ENCODE peak calls at places on chromosome 2, in five cellular contexts. One of them, this sample, is unnamed. For H3K9me2, the result is how much of the 10 kb centered on the place peaks cover.

GRCh38 chr2:156959481-156959880 is 298.0 kb upstream of the GALNT5 start:
- DNase-seq in PC-3: no peak
- DNase-seq in hepatocyte: no peak
- DNase-seq in GM23338: no peak
- DNase-seq in HCT116: no peak
- DNase-seq in this sample: no peak

GRCh38 chr2:9258501-9258900 is 51.9 kb downstream of the ASAP2 start:
- DNase-seq in PC-3: no peak
- DNase-seq in hepatocyte: no peak
- DNase-seq in GM23338: no peak
- DNase-seq in HCT116: no peak
- DNase-seq in this sample: no peak

GRCh38 chr2:154623819-154624218 is 74.7 kb upstream of the KCNJ3 start:
- DNase-seq in PC-3: peak
- DNase-seq in hepatocyte: peak
- DNase-seq in GM23338: peak
- DNase-seq in HCT116: peak
- DNase-seq in this sample: peak

GRCh38 chr2:185667452-185667851 is 71.2 kb upstream of the FSIP2 start:
- DNase-seq in PC-3: no peak
- DNase-seq in hepatocyte: no peak
- DNase-seq in GM23338: no peak
- DNase-seq in HCT116: no peak
- DNase-seq in this sample: no peak

GRCh38 chr2:37324536-37324785 is 172 bp downstream of the PRKD3 start:
- DNase-seq in PC-3: no peak
- DNase-seq in hepatocyte: peak
- DNase-seq in GM23338: no peak
- DNase-seq in HCT116: no peak
- DNase-seq in this sample: peak

GRCh38 chr2:133518646-133519344 is 49.5 kb downstream of the NCKAP5 start:
- DNase-seq in PC-3: peak
- DNase-seq in hepatocyte: no peak
- DNase-seq in GM23338: no peak
- DNase-seq in HCT116: no peak
- DNase-seq in this sample: no peak

GRCh38 chr2:26536371-26537068 is 58.6 kb upstream of the OTOF start:
- DNase-seq in PC-3: no peak
- DNase-seq in hepatocyte: no peak
- DNase-seq in GM23338: no peak
- DNase-seq in HCT116: no peak
- DNase-seq in this sample: no peak

GRCh38 chr2:148754864-148755263 is 110.3 kb downstream of the EPC2 start:
- DNase-seq in PC-3: no peak
- DNase-seq in hepatocyte: no peak
- DNase-seq in GM23338: no peak
- DNase-seq in HCT116: no peak
- DNase-seq in this sample: no peak

GRCh38 chr2:231364961-231365810 is 30.3 kb upstream of the B3GNT7 start:
- DNase-seq in PC-3: peak
- DNase-seq in hepatocyte: peak
- DNase-seq in GM23338: no peak
- DNase-seq in HCT116: no peak
- DNase-seq in this sample: peak

GRCh38 chr2:3034396-3034795 is 343.2 kb downstream of the EIPR1 start:
- DNase-seq in PC-3: no peak
- DNase-seq in hepatocyte: no peak
- DNase-seq in GM23338: no peak
- DNase-seq in HCT116: no peak
- DNase-seq in this sample: no peak

GRCh38 chr2:240319221-240319854 is 116.1 kb upstream of the GPC1 start:
- DNase-seq in PC-3: no peak
- DNase-seq in hepatocyte: no peak
- DNase-seq in GM23338: no peak
- DNase-seq in HCT116: no peak
- DNase-seq in this sample: no peak

GRCh38 chr2:12059616-12060441 is 313.4 kb downstream of the LPIN1 start:
- DNase-seq in PC-3: peak
- DNase-seq in hepatocyte: no peak
- DNase-seq in GM23338: no peak
- DNase-seq in HCT116: no peak
- DNase-seq in this sample: no peak

GRCh38 chr2:152134488-152135280 is 35.8 kb upstream of the CACNB4 start:
- DNase-seq in PC-3: no peak
- DNase-seq in hepatocyte: peak
- DNase-seq in GM23338: peak
- DNase-seq in HCT116: no peak
- DNase-seq in this sample: no peak

GRCh38 chr2:170937980-170938379 is 8.9 kb downstream of the GORASP2 start:
- DNase-seq in PC-3: no peak
- DNase-seq in hepatocyte: no peak
- DNase-seq in GM23338: no peak
- DNase-seq in HCT116: no peak
- DNase-seq in this sample: no peak

GRCh38 chr2:75035444-75036353 is 77.3 kb downstream of the POLE4 start:
- DNase-seq in PC-3: no peak
- DNase-seq in hepatocyte: no peak
- DNase-seq in GM23338: no peak
- DNase-seq in HCT116: no peak
- DNase-seq in this sample: no peak

GRCh38 chr2:171794918-171795317 is 99.1 kb downstream of the SLC25A12 start:
- DNase-seq in PC-3: no peak
- DNase-seq in hepatocyte: no peak
- DNase-seq in GM23338: peak
- DNase-seq in HCT116: no peak
- DNase-seq in this sample: no peak

GRCh38 chr2:86774862-86775261 is 15.9 kb downstream of the CD8A start:
- DNase-seq in PC-3: no peak
- DNase-seq in hepatocyte: no peak
- DNase-seq in GM23338: no peak
- DNase-seq in HCT116: no peak
- DNase-seq in this sample: no peak

GRCh38 chr2:37795938-37796337 is 124.5 kb upstream of the CDC42EP3 start:
- DNase-seq in PC-3: no peak
- DNase-seq in hepatocyte: no peak
- DNase-seq in GM23338: no peak
- DNase-seq in HCT116: no peak
- DNase-seq in this sample: no peak

GRCh38 chr2:230691005-230691647 is 21.5 kb upstream of the CAB39 start:
- DNase-seq in PC-3: peak
- DNase-seq in hepatocyte: peak
- DNase-seq in GM23338: peak
- DNase-seq in HCT116: peak
- DNase-seq in this sample: no peak

GRCh38 chr2:196440413-196440812 is 199.1 kb upstream of the CCDC150 start:
- DNase-seq in PC-3: no peak
- DNase-seq in hepatocyte: no peak
- DNase-seq in GM23338: no peak
- DNase-seq in HCT116: no peak
- DNase-seq in this sample: no peak

GRCh38 chr2:74735544-74735943 is 81.5 kb downstream of the SEMA4F start:
- DNase-seq in PC-3: peak
- DNase-seq in hepatocyte: no peak
- DNase-seq in GM23338: peak
- DNase-seq in HCT116: no peak
- DNase-seq in this sample: no peak

GRCh38 chr2:233422050-233422639 is 67.9 kb downstream of the DGKD start:
- DNase-seq in PC-3: peak
- DNase-seq in hepatocyte: peak
- DNase-seq in GM23338: no peak
- DNase-seq in HCT116: no peak
- DNase-seq in this sample: peak

GRCh38 chr2:144083211-144083610 is 436.7 kb downstream of the ZEB2 start:
- DNase-seq in PC-3: peak
- DNase-seq in hepatocyte: no peak
- DNase-seq in GM23338: no peak
- DNase-seq in HCT116: no peak
- DNase-seq in this sample: no peak

GRCh38 chr2:241136191-241136590 is 13.1 kb downstream of the PASK start:
- DNase-seq in PC-3: no peak
- DNase-seq in hepatocyte: no peak
- DNase-seq in GM23338: no peak
- DNase-seq in HCT116: no peak
- DNase-seq in this sample: no peak

GRCh38 chr2:179263460-179264237 is 983 bp downstream of the SESTD1 start:
- DNase-seq in PC-3: peak
- DNase-seq in hepatocyte: peak
- DNase-seq in GM23338: peak
- DNase-seq in HCT116: no peak
- DNase-seq in this sample: peak

GRCh38 chr2:224611938-224612337 is 26.8 kb upstream of the CUL3 start:
- DNase-seq in PC-3: peak
- DNase-seq in hepatocyte: no peak
- DNase-seq in GM23338: peak
- DNase-seq in HCT116: no peak
- DNase-seq in this sample: peak

GRCh38 chr2:28400921-28401320 is 8.3 kb downstream of the FOSL2 start:
- DNase-seq in PC-3: no peak
- DNase-seq in hepatocyte: no peak
- DNase-seq in GM23338: no peak
- DNase-seq in HCT116: no peak
- DNase-seq in this sample: no peak

GRCh38 chr2:95275151-95275515 is 884 bp downstream of the PROM2 start:
- DNase-seq in PC-3: no peak
- DNase-seq in hepatocyte: no peak
- DNase-seq in GM23338: no peak
- DNase-seq in HCT116: no peak
- DNase-seq in this sample: no peak

GRCh38 chr2:95272781-95273180 is 1.5 kb upstream of the PROM2 start:
- DNase-seq in PC-3: no peak
- DNase-seq in hepatocyte: no peak
- DNase-seq in GM23338: no peak
- DNase-seq in HCT116: no peak
- DNase-seq in this sample: no peak

GRCh38 chr2:95275601-95276243 is 1.5 kb downstream of the PROM2 start:
- DNase-seq in PC-3: peak
- DNase-seq in hepatocyte: no peak
- DNase-seq in GM23338: no peak
- DNase-seq in HCT116: no peak
- DNase-seq in this sample: no peak

GRCh38 chr2:95273911-95274290 is 348 bp upstream of the PROM2 start:
- DNase-seq in PC-3: no peak
- DNase-seq in hepatocyte: no peak
- DNase-seq in GM23338: no peak
- DNase-seq in HCT116: no peak
- DNase-seq in this sample: no peak

DNA sequence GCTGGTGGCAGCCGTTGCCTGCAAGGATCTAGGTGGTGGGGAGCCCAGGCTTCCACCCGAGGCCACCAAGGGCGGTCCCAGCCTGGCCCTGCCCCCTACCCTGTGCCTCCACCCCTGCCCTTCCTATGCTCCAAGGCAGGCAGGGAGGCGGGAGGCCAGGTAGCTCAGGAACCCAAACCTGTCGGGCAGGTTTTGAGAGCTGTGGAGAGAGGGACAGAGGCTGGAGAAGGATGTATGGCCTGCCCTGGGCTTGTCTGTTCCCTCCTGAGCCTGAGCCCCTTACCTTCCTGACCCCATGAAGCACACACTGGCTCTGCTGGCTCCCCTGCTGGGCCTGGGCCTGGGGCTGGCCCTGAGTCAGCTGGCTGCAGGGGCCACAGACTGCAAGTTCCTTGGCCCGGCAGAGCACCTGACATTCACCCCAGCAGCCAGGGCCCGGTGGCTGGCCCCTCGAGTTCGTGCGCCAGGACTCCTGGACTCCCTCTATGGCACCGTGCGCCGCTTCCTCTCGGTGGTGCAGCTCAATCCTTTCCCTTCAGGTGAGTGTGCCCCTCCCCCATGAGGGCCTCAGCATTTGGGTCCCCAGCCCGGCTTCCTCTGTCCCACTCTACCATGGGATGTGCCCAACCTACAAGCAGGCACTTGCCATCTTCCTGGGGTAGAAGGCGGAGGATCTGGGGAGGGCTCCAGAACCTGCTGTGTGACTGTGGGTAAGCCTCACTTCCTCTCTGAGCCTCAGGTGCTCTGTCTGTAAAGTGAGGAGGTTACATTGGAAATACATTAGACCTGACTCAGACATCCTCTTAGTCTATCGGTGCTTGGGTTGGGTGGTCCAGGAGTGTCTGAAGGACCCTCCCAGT is at the start of gene PROM2:
- DNase-seq in PC-3: peak
- DNase-seq in hepatocyte: peak
- DNase-seq in GM23338: peak
- DNase-seq in HCT116: peak
- DNase-seq in this sample: no peak
- TF ChIP-seq EZH2phosphoT487 in PC-3: no peak
- TF ChIP-seq EZH2phosphoT487 in hepatocyte: no peak
- TF ChIP-seq EZH2phosphoT487 in GM23338: no peak
- TF ChIP-seq EZH2phosphoT487 in HCT116: no peak
- TF ChIP-seq EZH2phosphoT487 in this sample: no peak

GRCh38 chr2:186718122-186718521 is 24.3 kb downstream of the FAM171B start:
- DNase-seq in PC-3: no peak
- DNase-seq in hepatocyte: no peak
- DNase-seq in GM23338: no peak
- DNase-seq in HCT116: no peak
- DNase-seq in this sample: no peak
- H3K9me2 ChIP-seq in PC-3: under half
- H3K9me2 ChIP-seq in hepatocyte: under half
- H3K9me2 ChIP-seq in GM23338: under half
- H3K9me2 ChIP-seq in HCT116: under half
- H3K9me2 ChIP-seq in this sample: under half

GRCh38 chr2:165016772-165017411 is 61.6 kb upstream of the SLC38A11 start:
- DNase-seq in PC-3: peak
- DNase-seq in hepatocyte: peak
- DNase-seq in GM23338: peak
- DNase-seq in HCT116: peak
- DNase-seq in this sample: peak
- TF ChIP-seq CTCF in PC-3: peak
- TF ChIP-seq CTCF in hepatocyte: peak
- TF ChIP-seq CTCF in GM23338: peak
- TF ChIP-seq CTCF in HCT116: peak
- TF ChIP-seq CTCF in this sample: peak

GRCh38 chr2:96240341-96241038 is 25.3 kb downstream of the TMEM127 start:
- DNase-seq in PC-3: no peak
- DNase-seq in hepatocyte: no peak
- DNase-seq in GM23338: no peak
- DNase-seq in HCT116: no peak
- DNase-seq in this sample: no peak

GRCh38 chr2:96243843-96244242 is 22.0 kb downstream of the TMEM127 start:
- DNase-seq in PC-3: no peak
- DNase-seq in hepatocyte: no peak
- DNase-seq in GM23338: no peak
- DNase-seq in HCT116: no peak
- DNase-seq in this sample: no peak

GRCh38 chr2:96241227-96241626 is 24.6 kb downstream of the TMEM127 start:
- DNase-seq in PC-3: no peak
- DNase-seq in hepatocyte: no peak
- DNase-seq in GM23338: peak
- DNase-seq in HCT116: no peak
- DNase-seq in this sample: peak

GRCh38 chr2:96239745-96240264 is 26.0 kb downstream of the TMEM127 start:
- DNase-seq in PC-3: no peak
- DNase-seq in hepatocyte: no peak
- DNase-seq in GM23338: peak
- DNase-seq in HCT116: no peak
- DNase-seq in this sample: no peak

GRCh38 chr2:96241901-96242611 is 23.7 kb downstream of the TMEM127 start:
- DNase-seq in PC-3: peak
- DNase-seq in hepatocyte: no peak
- DNase-seq in GM23338: peak
- DNase-seq in HCT116: no peak
- DNase-seq in this sample: peak
- TF ChIP-seq EZH2phosphoT487 in PC-3: no peak
- TF ChIP-seq EZH2phosphoT487 in hepatocyte: no peak
- TF ChIP-seq EZH2phosphoT487 in GM23338: no peak
- TF ChIP-seq EZH2phosphoT487 in HCT116: no peak
- TF ChIP-seq EZH2phosphoT487 in this sample: no peak

This sample was measured in OCI-LY7.